ENCODE peak calls at places on chromosome 21, in eight cellular contexts. One of them, this sample, is unnamed.

GRCh38 chr21:26637346-26637745 is 64.3 kb upstream of the CYYR1 start:
- DNase-seq in skeletal muscle cell: no peak
- DNase-seq in testis: no peak
- DNase-seq in lower leg skin: no peak
- DNase-seq in DMS53: no peak
- DNase-seq in CD8-positive, alpha-beta T cell: no peak
- DNase-seq in C1 segment of cervical spinal cord: no peak
- DNase-seq in endodermal cell: no peak
- DNase-seq in this sample: no peak

GRCh38 chr21:45306832-45307571 is 19.3 kb upstream of the POFUT2 start:
- DNase-seq in skeletal muscle cell: peak
- DNase-seq in testis: peak
- DNase-seq in lower leg skin: no peak
- DNase-seq in DMS53: no peak
- DNase-seq in CD8-positive, alpha-beta T cell: no peak
- DNase-seq in C1 segment of cervical spinal cord: peak
- DNase-seq in endodermal cell: peak
- DNase-seq in this sample: no peak

GRCh38 chr21:44682580-44683151 is 703 bp upstream of the KRTAP12-1 start:
- DNase-seq in skeletal muscle cell: no peak
- DNase-seq in testis: no peak
- DNase-seq in lower leg skin: no peak
- DNase-seq in DMS53: no peak
- DNase-seq in CD8-positive, alpha-beta T cell: no peak
- DNase-seq in C1 segment of cervical spinal cord: no peak
- DNase-seq in endodermal cell: no peak
- DNase-seq in this sample: no peak

GRCh38 chr21:46320331-46320801 is 3.3 kb downstream of the C21orf58 start:
- DNase-seq in skeletal muscle cell: no peak
- DNase-seq in testis: no peak
- DNase-seq in lower leg skin: no peak
- DNase-seq in DMS53: no peak
- DNase-seq in CD8-positive, alpha-beta T cell: no peak
- DNase-seq in C1 segment of cervical spinal cord: no peak
- DNase-seq in endodermal cell: no peak
- DNase-seq in this sample: no peak

GRCh38 chr21:39300587-39300986 is 12.8 kb downstream of the BRWD1 start:
- DNase-seq in skeletal muscle cell: no peak
- DNase-seq in testis: no peak
- DNase-seq in lower leg skin: no peak
- DNase-seq in DMS53: no peak
- DNase-seq in CD8-positive, alpha-beta T cell: no peak
- DNase-seq in C1 segment of cervical spinal cord: no peak
- DNase-seq in endodermal cell: no peak
- DNase-seq in this sample: no peak

GRCh38 chr21:32257952-32258785 is 20.7 kb downstream of the MIS18A start:
- DNase-seq in skeletal muscle cell: peak
- DNase-seq in testis: peak
- DNase-seq in lower leg skin: peak
- DNase-seq in DMS53: peak
- DNase-seq in CD8-positive, alpha-beta T cell: no peak
- DNase-seq in C1 segment of cervical spinal cord: peak
- DNase-seq in endodermal cell: peak
- DNase-seq in this sample: peak

GRCh38 chr21:41751621-41752020 is 15.2 kb downstream of the RIPK4 start:
- DNase-seq in skeletal muscle cell: no peak
- DNase-seq in testis: no peak
- DNase-seq in lower leg skin: peak
- DNase-seq in DMS53: peak
- DNase-seq in CD8-positive, alpha-beta T cell: no peak
- DNase-seq in C1 segment of cervical spinal cord: no peak
- DNase-seq in endodermal cell: no peak
- DNase-seq in this sample: no peak

GRCh38 chr21:26784974-26785373 is 60.2 kb downstream of the ADAMTS1 start:
- DNase-seq in skeletal muscle cell: no peak
- DNase-seq in testis: peak
- DNase-seq in lower leg skin: no peak
- DNase-seq in DMS53: no peak
- DNase-seq in CD8-positive, alpha-beta T cell: no peak
- DNase-seq in C1 segment of cervical spinal cord: no peak
- DNase-seq in endodermal cell: no peak
- DNase-seq in this sample: no peak

GRCh38 chr21:31670065-31670464 is 10.6 kb downstream of the SOD1 start:
- DNase-seq in skeletal muscle cell: no peak
- DNase-seq in testis: no peak
- DNase-seq in lower leg skin: no peak
- DNase-seq in DMS53: no peak
- DNase-seq in CD8-positive, alpha-beta T cell: no peak
- DNase-seq in C1 segment of cervical spinal cord: no peak
- DNase-seq in endodermal cell: no peak
- DNase-seq in this sample: no peak

GRCh38 chr21:43291347-43291950 is 122.6 kb downstream of the CRYAA start:
- DNase-seq in skeletal muscle cell: no peak
- DNase-seq in testis: no peak
- DNase-seq in lower leg skin: no peak
- DNase-seq in DMS53: no peak
- DNase-seq in CD8-positive, alpha-beta T cell: no peak
- DNase-seq in C1 segment of cervical spinal cord: no peak
- DNase-seq in endodermal cell: no peak
- DNase-seq in this sample: peak

GRCh38 chr21:25961042-25961441 is 209.5 kb downstream of the APP start:
- DNase-seq in skeletal muscle cell: no peak
- DNase-seq in testis: no peak
- DNase-seq in lower leg skin: no peak
- DNase-seq in DMS53: no peak
- DNase-seq in CD8-positive, alpha-beta T cell: no peak
- DNase-seq in C1 segment of cervical spinal cord: no peak
- DNase-seq in endodermal cell: peak
- DNase-seq in this sample: no peak

GRCh38 chr21:39518055-39518844 is 66.5 kb downstream of the SH3BGR start:
- DNase-seq in skeletal muscle cell: no peak
- DNase-seq in testis: peak
- DNase-seq in lower leg skin: no peak
- DNase-seq in DMS53: peak
- DNase-seq in CD8-positive, alpha-beta T cell: peak
- DNase-seq in C1 segment of cervical spinal cord: peak
- DNase-seq in endodermal cell: peak
- DNase-seq in this sample: no peak

GRCh38 chr21:29829514-29830255 is 110.1 kb downstream of the GRIK1 start:
- DNase-seq in skeletal muscle cell: peak
- DNase-seq in testis: no peak
- DNase-seq in lower leg skin: no peak
- DNase-seq in DMS53: peak
- DNase-seq in CD8-positive, alpha-beta T cell: no peak
- DNase-seq in C1 segment of cervical spinal cord: no peak
- DNase-seq in endodermal cell: no peak
- DNase-seq in this sample: no peak

GRCh38 chr21:39114871-39115658 is 68.2 kb downstream of the PSMG1 start:
- DNase-seq in skeletal muscle cell: peak
- DNase-seq in testis: no peak
- DNase-seq in lower leg skin: no peak
- DNase-seq in DMS53: no peak
- DNase-seq in CD8-positive, alpha-beta T cell: no peak
- DNase-seq in C1 segment of cervical spinal cord: no peak
- DNase-seq in endodermal cell: no peak
- DNase-seq in this sample: no peak

GRCh38 chr21:35097525-35097924 is 48.4 kb upstream of the RUNX1 start:
- DNase-seq in skeletal muscle cell: no peak
- DNase-seq in testis: no peak
- DNase-seq in lower leg skin: no peak
- DNase-seq in DMS53: no peak
- DNase-seq in CD8-positive, alpha-beta T cell: no peak
- DNase-seq in C1 segment of cervical spinal cord: no peak
- DNase-seq in endodermal cell: no peak
- DNase-seq in this sample: no peak

GRCh38 chr21:46599251-46599572 is 5.7 kb downstream of the S100B start:
- DNase-seq in skeletal muscle cell: peak
- DNase-seq in testis: peak
- DNase-seq in lower leg skin: no peak
- DNase-seq in DMS53: peak
- DNase-seq in CD8-positive, alpha-beta T cell: no peak
- DNase-seq in C1 segment of cervical spinal cord: no peak
- DNase-seq in endodermal cell: no peak
- DNase-seq in this sample: no peak

GRCh38 chr21:31310750-31311149 is 33.3 kb downstream of the TIAM1 start:
- DNase-seq in skeletal muscle cell: no peak
- DNase-seq in testis: no peak
- DNase-seq in lower leg skin: peak
- DNase-seq in DMS53: peak
- DNase-seq in CD8-positive, alpha-beta T cell: no peak
- DNase-seq in C1 segment of cervical spinal cord: no peak
- DNase-seq in endodermal cell: no peak
- DNase-seq in this sample: no peak

GRCh38 chr21:17903029-17903806 is 84.1 kb upstream of the C21orf91 start:
- DNase-seq in skeletal muscle cell: no peak
- DNase-seq in testis: no peak
- DNase-seq in lower leg skin: no peak
- DNase-seq in DMS53: peak
- DNase-seq in CD8-positive, alpha-beta T cell: no peak
- DNase-seq in C1 segment of cervical spinal cord: no peak
- DNase-seq in endodermal cell: peak
- DNase-seq in this sample: no peak

GRCh38 chr21:15775981-15776380 is 46.2 kb downstream of the USP25 start:
- DNase-seq in skeletal muscle cell: peak
- DNase-seq in testis: no peak
- DNase-seq in lower leg skin: no peak
- DNase-seq in DMS53: no peak
- DNase-seq in CD8-positive, alpha-beta T cell: no peak
- DNase-seq in C1 segment of cervical spinal cord: no peak
- DNase-seq in endodermal cell: no peak
- DNase-seq in this sample: no peak

GRCh38 chr21:37811711-37812110 is 104.5 kb downstream of the KCNJ6 start:
- DNase-seq in skeletal muscle cell: no peak
- DNase-seq in testis: no peak
- DNase-seq in lower leg skin: no peak
- DNase-seq in DMS53: no peak
- DNase-seq in CD8-positive, alpha-beta T cell: no peak
- DNase-seq in C1 segment of cervical spinal cord: no peak
- DNase-seq in endodermal cell: no peak
- DNase-seq in this sample: no peak

GRCh38 chr21:44778094-44778493 is 23.5 kb downstream of the UBE2G2 start:
- DNase-seq in skeletal muscle cell: no peak
- DNase-seq in testis: no peak
- DNase-seq in lower leg skin: no peak
- DNase-seq in DMS53: peak
- DNase-seq in CD8-positive, alpha-beta T cell: no peak
- DNase-seq in C1 segment of cervical spinal cord: no peak
- DNase-seq in endodermal cell: no peak
- DNase-seq in this sample: no peak

GRCh38 chr21:30189763-30190162 is 23.2 kb upstream of the CLDN17 start:
- DNase-seq in skeletal muscle cell: no peak
- DNase-seq in testis: no peak
- DNase-seq in lower leg skin: no peak
- DNase-seq in DMS53: peak
- DNase-seq in CD8-positive, alpha-beta T cell: no peak
- DNase-seq in C1 segment of cervical spinal cord: no peak
- DNase-seq in endodermal cell: no peak
- DNase-seq in this sample: no peak

GRCh38 chr21:36916718-36917117 is 49.8 kb downstream of the HLCS start:
- DNase-seq in skeletal muscle cell: no peak
- DNase-seq in testis: no peak
- DNase-seq in lower leg skin: no peak
- DNase-seq in DMS53: no peak
- DNase-seq in CD8-positive, alpha-beta T cell: no peak
- DNase-seq in C1 segment of cervical spinal cord: no peak
- DNase-seq in endodermal cell: no peak
- DNase-seq in this sample: no peak

GRCh38 chr21:46082638-46083270 is 15.2 kb upstream of the COL6A2 start:
- DNase-seq in skeletal muscle cell: no peak
- DNase-seq in testis: no peak
- DNase-seq in lower leg skin: peak
- DNase-seq in DMS53: no peak
- DNase-seq in CD8-positive, alpha-beta T cell: no peak
- DNase-seq in C1 segment of cervical spinal cord: no peak
- DNase-seq in endodermal cell: peak
- DNase-seq in this sample: no peak

GRCh38 chr21:31456201-31456600 is 112.1 kb upstream of the TIAM1 start:
- DNase-seq in skeletal muscle cell: no peak
- DNase-seq in testis: no peak
- DNase-seq in lower leg skin: no peak
- DNase-seq in DMS53: no peak
- DNase-seq in CD8-positive, alpha-beta T cell: no peak
- DNase-seq in C1 segment of cervical spinal cord: no peak
- DNase-seq in endodermal cell: no peak
- DNase-seq in this sample: no peak